ENCODE peak calls at places on chromosomes 16 and 17, in five cellular contexts. One of them, this sample, is unnamed.
A peak's percentile ranks its signal among the peaks of the same experiment; 100 is the strongest.

GRCh38 chr17:1643293-1643998 is 2.1 kb downstream of the SCARF1 start:
- DNase-seq in caudate nucleus: peak; percentile 32
- DNase-seq in fibroblast of pulmonary artery: no peak
- DNase-seq in T follicular helper cell: peak; percentile 76
- DNase-seq in anterior cingulate cortex: no peak
- DNase-seq in this sample: no peak

GRCh38 chr17:59963738-59964454 is 644 bp downstream of the RNFT1 start:
- DNase-seq in fibroblast of pulmonary artery: peak; percentile 63
- DNase-seq in caudate nucleus: peak; percentile 73
- DNase-seq in anterior cingulate cortex: no peak
- DNase-seq in T follicular helper cell: peak; percentile 10
- DNase-seq in this sample: no peak

GRCh38 chr16:53541326-53541725 is 38.3 kb upstream of the AKTIP start:
- DNase-seq in anterior cingulate cortex: no peak
- DNase-seq in fibroblast of pulmonary artery: peak; percentile 61
- DNase-seq in T follicular helper cell: no peak
- DNase-seq in caudate nucleus: no peak
- DNase-seq in this sample: no peak

GRCh38 chr17:3526971-3527370 is 30.6 kb downstream of the TRPV3 start:
- DNase-seq in fibroblast of pulmonary artery: no peak
- DNase-seq in anterior cingulate cortex: no peak
- DNase-seq in T follicular helper cell: no peak
- DNase-seq in caudate nucleus: no peak
- DNase-seq in this sample: no peak

GRCh38 chr17:16954541-16954940 is 17.4 kb downstream of the TNFRSF13B start:
- DNase-seq in anterior cingulate cortex: no peak
- DNase-seq in fibroblast of pulmonary artery: no peak
- DNase-seq in T follicular helper cell: no peak
- DNase-seq in caudate nucleus: no peak
- DNase-seq in this sample: no peak

GRCh38 chr16:627458-628239 is 3.1 kb upstream of the WFIKKN1 start:
- DNase-seq in T follicular helper cell: no peak
- DNase-seq in fibroblast of pulmonary artery: no peak
- DNase-seq in anterior cingulate cortex: no peak
- DNase-seq in caudate nucleus: no peak
- DNase-seq in this sample: no peak

GRCh38 chr17:27473748-27474609 is 17.7 kb downstream of the KSR1 start:
- DNase-seq in T follicular helper cell: peak; percentile 38
- DNase-seq in anterior cingulate cortex: no peak
- DNase-seq in caudate nucleus: no peak
- DNase-seq in fibroblast of pulmonary artery: peak; percentile 53
- DNase-seq in this sample: no peak

GRCh38 chr17:40427002-40427491 is 9.4 kb upstream of the TOP2A start:
- DNase-seq in T follicular helper cell: no peak
- DNase-seq in caudate nucleus: no peak
- DNase-seq in fibroblast of pulmonary artery: no peak
- DNase-seq in anterior cingulate cortex: no peak
- DNase-seq in this sample: no peak

GRCh38 chr17:38454528-38454927 is 26.3 kb downstream of the ARHGAP23 start:
- DNase-seq in fibroblast of pulmonary artery: peak; percentile 73
- DNase-seq in T follicular helper cell: no peak
- DNase-seq in caudate nucleus: peak; percentile 94
- DNase-seq in anterior cingulate cortex: no peak
- DNase-seq in this sample: peak; percentile 67

GRCh38 chr17:78111727-78112507 is 16.6 kb downstream of the TMC6 start:
- DNase-seq in T follicular helper cell: no peak
- DNase-seq in caudate nucleus: no peak
- DNase-seq in fibroblast of pulmonary artery: no peak
- DNase-seq in anterior cingulate cortex: no peak
- DNase-seq in this sample: no peak

GRCh38 chr17:64617125-64617780 is 44.9 kb downstream of the SMURF2 start:
- DNase-seq in caudate nucleus: no peak
- DNase-seq in anterior cingulate cortex: no peak
- DNase-seq in T follicular helper cell: no peak
- DNase-seq in fibroblast of pulmonary artery: no peak
- DNase-seq in this sample: no peak

GRCh38 chr17:29722411-29723198 is 99.9 kb upstream of the CORO6 start:
- DNase-seq in T follicular helper cell: peak; percentile 44
- DNase-seq in fibroblast of pulmonary artery: peak; percentile 99
- DNase-seq in anterior cingulate cortex: no peak
- DNase-seq in caudate nucleus: no peak
- DNase-seq in this sample: no peak

GRCh38 chr16:8583712-8584111 is 6.6 kb downstream of the TMEM114 start:
- DNase-seq in caudate nucleus: no peak
- DNase-seq in anterior cingulate cortex: no peak
- DNase-seq in fibroblast of pulmonary artery: no peak
- DNase-seq in T follicular helper cell: no peak
- DNase-seq in this sample: no peak

GRCh38 chr17:74295625-74296547 is 21.9 kb downstream of the DNAI2 start:
- DNase-seq in T follicular helper cell: no peak
- DNase-seq in anterior cingulate cortex: no peak
- DNase-seq in fibroblast of pulmonary artery: no peak
- DNase-seq in caudate nucleus: no peak
- DNase-seq in this sample: no peak

GRCh38 chr17:63099420-63099819 is 133.4 kb downstream of the TANC2 start:
- DNase-seq in fibroblast of pulmonary artery: no peak
- DNase-seq in T follicular helper cell: no peak
- DNase-seq in caudate nucleus: no peak
- DNase-seq in anterior cingulate cortex: no peak
- DNase-seq in this sample: no peak

GRCh38 chr17:30316736-30317135 is 17.1 kb downstream of the TMIGD1 start:
- DNase-seq in anterior cingulate cortex: no peak
- DNase-seq in caudate nucleus: no peak
- DNase-seq in T follicular helper cell: no peak
- DNase-seq in fibroblast of pulmonary artery: no peak
- DNase-seq in this sample: no peak

GRCh38 chr16:80122155-80122554 is 418.6 kb upstream of the DYNLRB2 start:
- DNase-seq in caudate nucleus: no peak
- DNase-seq in T follicular helper cell: no peak
- DNase-seq in anterior cingulate cortex: no peak
- DNase-seq in fibroblast of pulmonary artery: peak; percentile 24
- DNase-seq in this sample: no peak

GRCh38 chr16:66913081-66913480 is 5.6 kb downstream of the CDH16 start:
- DNase-seq in anterior cingulate cortex: no peak
- DNase-seq in caudate nucleus: no peak
- DNase-seq in T follicular helper cell: no peak
- DNase-seq in fibroblast of pulmonary artery: no peak
- DNase-seq in this sample: no peak

GRCh38 chr17:81858170-81858966 is 2.0 kb downstream of the P4HB start:
- DNase-seq in fibroblast of pulmonary artery: no peak
- DNase-seq in caudate nucleus: no peak
- DNase-seq in anterior cingulate cortex: no peak
- DNase-seq in T follicular helper cell: no peak
- DNase-seq in this sample: no peak

GRCh38 chr16:86883583-86884188 is 305.3 kb downstream of the FOXL1 start:
- DNase-seq in T follicular helper cell: no peak
- DNase-seq in anterior cingulate cortex: no peak
- DNase-seq in fibroblast of pulmonary artery: no peak
- DNase-seq in caudate nucleus: no peak
- DNase-seq in this sample: no peak

GRCh38 chr16:25606069-25606468 is 85.7 kb upstream of the HS3ST4 start:
- DNase-seq in fibroblast of pulmonary artery: no peak
- DNase-seq in caudate nucleus: no peak
- DNase-seq in anterior cingulate cortex: no peak
- DNase-seq in T follicular helper cell: no peak
- DNase-seq in this sample: no peak

GRCh38 chr16:84303023-84303422 is 8.3 kb downstream of the WFDC1 start:
- DNase-seq in caudate nucleus: peak; percentile 78
- DNase-seq in T follicular helper cell: no peak
- DNase-seq in fibroblast of pulmonary artery: no peak
- DNase-seq in anterior cingulate cortex: no peak
- DNase-seq in this sample: no peak

GRCh38 chr16:8795096-8795495 is 2.3 kb downstream of the TMEM186 start:
- DNase-seq in T follicular helper cell: no peak
- DNase-seq in anterior cingulate cortex: no peak
- DNase-seq in caudate nucleus: no peak
- DNase-seq in fibroblast of pulmonary artery: no peak
- DNase-seq in this sample: no peak

GRCh38 chr16:25264599-25264998 is 7.0 kb upstream of the ZKSCAN2 start:
- DNase-seq in fibroblast of pulmonary artery: peak; percentile 40
- DNase-seq in T follicular helper cell: no peak
- DNase-seq in caudate nucleus: no peak
- DNase-seq in anterior cingulate cortex: no peak
- DNase-seq in this sample: no peak

GRCh38 chr16:30185683-30186421 is 2.5 kb downstream of the CORO1A start:
- DNase-seq in T follicular helper cell: peak; percentile 70
- DNase-seq in fibroblast of pulmonary artery: no peak
- DNase-seq in caudate nucleus: no peak
- DNase-seq in anterior cingulate cortex: no peak
- DNase-seq in this sample: peak; percentile 6

GRCh38 chr17:46063239-46063638 is 64.2 kb downstream of the STH start:
- DNase-seq in caudate nucleus: no peak
- DNase-seq in anterior cingulate cortex: no peak
- DNase-seq in T follicular helper cell: no peak
- DNase-seq in fibroblast of pulmonary artery: peak; percentile 59
- DNase-seq in this sample: no peak

GRCh38 chr16:74709477-74709877 is 8.8 kb upstream of the MLKL start:
- DNase-seq in fibroblast of pulmonary artery: peak; percentile 80
- DNase-seq in T follicular helper cell: peak; percentile 70
- DNase-seq in anterior cingulate cortex: no peak
- DNase-seq in caudate nucleus: peak; percentile 86
- DNase-seq in this sample: peak; percentile 88

This sample was measured in substantia nigra.